ENCODE peak calls at places on chromosomes 11 and 22, in six cellular contexts. S, W, F, B, E and X are unnamed samples. For H3K4me1, the result is how much of the 10 kb centered on the place peaks cover.

GRCh38 chr11:130121430-130121978 is 38.1 kb upstream of the ST14 start:
- DNase-seq in F (no peak), W (no peak), S (no peak), E (no peak), B (no peak), X (no peak)

GRCh38 chr11:111975076-111975806 is 38.1 kb downstream of the DIXDC1 start:
- DNase-seq in W (peak), F (no peak), S (peak), B (no peak), E (no peak), X (no peak)

GRCh38 chr22:48893288-48894063 is 934.2 kb downstream of the BRD1 start:
- DNase-seq in W (peak), B (no peak), S (no peak), F (no peak), E (no peak), X (no peak)

GRCh38 chr11:28384418-28384817 is 276.2 kb downstream of the METTL15 start:
- DNase-seq in W (no peak), S (peak), E (no peak), B (no peak), F (no peak), X (no peak)

GRCh38 chr11:114080769-114081168 is 21.3 kb downstream of the ZBTB16 start:
- DNase-seq in S (no peak), W (no peak), E (no peak), B (no peak), F (no peak), X (no peak)

GRCh38 chr22:29704528-29705285 is 15.1 kb upstream of the CABP7 start:
- DNase-seq in B (peak), S (peak), W (no peak), F (no peak), E (no peak), X (no peak)

GRCh38 chr11:115930886-115931537 is 426.8 kb upstream of the CADM1 start:
- DNase-seq in S (no peak), E (no peak), F (no peak), B (no peak), W (peak), X (peak)

GRCh38 chr11:16410479-16410878 is 54.1 kb upstream of the SOX6 start:
- DNase-seq in F (no peak), W (no peak), B (no peak), E (no peak), S (no peak), X (no peak)

GRCh38 chr11:77173494-77173893 is 45.4 kb downstream of the MYO7A start:
- DNase-seq in S (no peak), W (no peak), F (no peak), E (no peak), B (no peak), X (no peak)

GRCh38 chr11:77171885-77172665 is 44.0 kb downstream of the MYO7A start:
- DNase-seq in W (no peak), F (no peak), E (no peak), S (no peak), B (no peak), X (no peak)

GRCh38 chr11:77172666-77172982 is 44.6 kb downstream of the MYO7A start:
- DNase-seq in F (no peak), E (no peak), B (no peak), S (no peak), W (no peak), X (no peak)

GRCh38 chr11:77170107-77170506 is 42.1 kb downstream of the MYO7A start:
- DNase-seq in B (no peak), F (no peak), S (no peak), E (no peak), W (no peak), X (no peak)

DNA sequence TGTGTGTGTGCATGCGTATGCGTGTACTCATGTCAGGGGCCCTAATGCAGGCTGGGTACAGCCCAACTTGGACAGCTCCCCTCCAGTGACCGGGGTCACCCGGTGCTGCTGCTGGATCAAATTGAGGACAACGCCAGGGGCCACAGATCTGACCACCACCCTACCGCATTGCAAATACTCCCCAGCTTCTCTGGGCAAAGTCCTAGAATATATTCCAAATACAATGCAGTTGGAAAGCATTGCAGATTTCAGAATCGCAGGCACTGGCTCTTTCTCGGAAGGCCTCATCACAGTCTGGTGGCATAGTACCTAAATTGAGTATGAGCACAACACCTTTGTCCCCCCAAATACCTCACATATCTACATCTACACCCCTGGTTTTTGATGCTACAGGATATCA is 43.2 kb downstream of the MYO7A start:
- DNase-seq in E (no peak), S (no peak), B (no peak), F (no peak), W (no peak), X (no peak)
- H3K4me1 ChIP-seq in E (under half), S (under half), B (under half), F (under half), W (under half), X (under half)

GRCh38 chr22:19524170-19525115 is at the start of gene CLDN5:
- DNase-seq in F (peak), S (no peak), E (no peak), B (no peak), W (peak), X (no peak)
- H3K4me3 ChIP-seq in F (peak), S (no peak), E (peak), B (peak), W (peak), X (peak)

GRCh38 chr11:46697303-46697702 is 3.1 kb downstream of the ARHGAP1 start:
- DNase-seq in E (no peak), S (no peak), W (peak), F (no peak), B (no peak), X (no peak)

GRCh38 chr11:46695345-46696211 is 4.8 kb downstream of the ARHGAP1 start:
- DNase-seq in W (no peak), F (no peak), S (no peak), E (no peak), B (no peak), X (no peak)

GRCh38 chr11:46698597-46698996 is 1.8 kb downstream of the ARHGAP1 start:
- DNase-seq in W (no peak), S (no peak), B (no peak), F (no peak), E (no peak), X (no peak)

GRCh38 chr11:46696212-46696558 is 4.2 kb downstream of the ARHGAP1 start:
- DNase-seq in B (no peak), W (peak), E (no peak), F (no peak), S (no peak), X (no peak)

DNA sequence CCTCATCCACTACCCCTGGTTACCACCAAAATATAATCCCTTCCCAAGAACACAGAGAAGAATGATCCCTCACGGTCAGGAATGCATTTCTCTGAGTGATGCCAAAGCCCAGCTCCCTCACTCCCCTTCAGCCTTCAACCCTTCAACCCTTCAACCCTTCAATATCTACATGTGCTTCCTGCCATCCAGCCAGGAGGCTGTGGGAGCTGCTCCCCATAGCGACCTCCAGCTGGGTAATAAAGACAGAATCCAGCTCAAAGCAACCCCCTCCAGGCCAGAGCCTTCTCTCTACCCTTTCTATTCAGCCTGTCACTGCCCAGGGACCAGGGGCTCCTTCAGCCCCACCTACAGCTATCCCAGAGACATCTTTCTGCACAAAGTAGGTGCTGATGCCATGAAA is 2.7 kb downstream of the ARHGAP1 start:
- DNase-seq in E (no peak), S (no peak), W (no peak), B (no peak), F (no peak), X (no peak)
- H3K4me1 ChIP-seq in E (under half), S (under half), W (half or more), B (under half), F (under half), X (under half)

GRCh38 chr22:23227380-23227779 is 47.1 kb downstream of the BCR start:
- DNase-seq in B (no peak), E (no peak), S (no peak), W (no peak), F (no peak), X (no peak)

GRCh38 chr22:23228503-23228902 is 48.2 kb downstream of the BCR start:
- DNase-seq in B (no peak), E (no peak), S (no peak), F (no peak), W (no peak), X (no peak)

GRCh38 chr22:23225337-23225723 is 45.0 kb downstream of the BCR start:
- DNase-seq in W (no peak), B (no peak), S (no peak), E (no peak), F (no peak), X (no peak)

GRCh38 chr22:23225724-23226496 is 45.6 kb downstream of the BCR start:
- DNase-seq in W (peak), S (peak), B (no peak), F (no peak), E (no peak), X (peak)

DNA sequence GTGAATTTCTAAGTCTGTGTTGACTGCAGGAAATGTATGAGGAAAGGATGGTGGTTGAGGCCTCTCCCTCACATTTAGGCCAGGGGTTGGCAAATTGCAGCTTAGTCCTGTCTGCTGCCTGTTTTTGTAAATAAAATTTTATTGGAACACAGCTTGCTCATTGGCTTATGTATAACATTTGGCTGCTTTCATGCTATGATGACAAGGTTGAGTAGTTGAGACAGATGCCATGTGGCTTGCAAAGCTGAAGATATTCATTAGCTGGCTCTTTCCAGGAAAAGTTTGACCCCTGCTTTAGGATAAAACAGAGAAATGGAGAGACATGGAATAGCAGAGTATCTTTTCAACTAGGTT is 46.2 kb downstream of the BCR start:
- DNase-seq in F (no peak), W (no peak), S (no peak), E (no peak), B (no peak), X (no peak)
- H3K4me3 ChIP-seq in F (no peak), W (no peak), S (no peak), E (no peak), B (no peak), X (no peak)

DNA sequence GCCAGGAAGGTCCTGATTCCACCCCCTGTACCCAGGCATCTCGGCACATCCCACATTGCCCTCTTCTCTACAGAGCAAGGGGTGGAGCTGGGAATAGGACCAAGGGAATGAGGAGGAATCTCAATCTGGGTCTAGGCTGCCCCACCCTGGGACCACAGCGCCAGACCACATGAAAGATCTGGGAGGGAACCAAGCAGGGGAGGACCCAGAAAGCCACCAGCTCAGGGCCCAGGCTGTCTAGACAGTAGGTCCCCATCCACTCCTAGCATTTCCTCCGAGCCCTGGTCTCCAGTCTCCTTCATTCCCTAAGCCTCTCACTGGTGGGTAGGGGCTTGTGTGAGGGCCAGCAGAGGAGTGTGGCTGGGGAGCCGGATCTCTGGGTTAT is 11.6 kb downstream of the PHLDB1 start:
- DNase-seq in B (peak), W (peak), E (peak), F (no peak), S (no peak), X (no peak)
- H3K4me1 ChIP-seq in B (under half), W (half or more), E (under half), F (under half), S (half or more), X (under half)

GRCh38 chr22:38442967-38443674 is 11.9 kb downstream of the KCNJ4 start:
- DNase-seq in W (peak), F (no peak), B (no peak), E (no peak), S (no peak), X (no peak)
- H3K4me3 ChIP-seq in W (no peak), F (no peak), B (no peak), E (no peak), S (no peak), X (no peak)